ENCODE peak calls at places on chromosomes 4 and X, in ten cellular contexts. One of them, this sample, is unnamed.

GRCh38 chrX:68048774-68049173 is 384.5 kb downstream of the OPHN1 start:
- DNase-seq in WERI-Rb-1: no peak
- DNase-seq in endodermal cell: no peak
- DNase-seq in right lobe of liver: no peak
- DNase-seq in AG04450: no peak
- DNase-seq in ascending aorta: no peak
- DNase-seq in RWPE1: no peak
- DNase-seq in fibroblast of lung: no peak
- DNase-seq in A549: no peak
- DNase-seq in A673: no peak
- DNase-seq in this sample: no peak

GRCh38 chr4:37188100-37188499 is 56.4 kb upstream of the NWD2 start:
- DNase-seq in right lobe of liver: no peak
- DNase-seq in WERI-Rb-1: peak
- DNase-seq in ascending aorta: no peak
- DNase-seq in A673: peak
- DNase-seq in A549: no peak
- DNase-seq in RWPE1: no peak
- DNase-seq in endodermal cell: peak
- DNase-seq in AG04450: no peak
- DNase-seq in fibroblast of lung: no peak
- DNase-seq in this sample: no peak

GRCh38 chr4:87032884-87033533 is 98.2 kb downstream of the AFF1 start:
- DNase-seq in A673: peak
- DNase-seq in RWPE1: peak
- DNase-seq in WERI-Rb-1: no peak
- DNase-seq in ascending aorta: no peak
- DNase-seq in fibroblast of lung: peak
- DNase-seq in A549: no peak
- DNase-seq in AG04450: peak
- DNase-seq in right lobe of liver: no peak
- DNase-seq in endodermal cell: no peak
- DNase-seq in this sample: no peak

GRCh38 chr4:176708771-176709311 is 83.9 kb downstream of the VEGFC start:
- DNase-seq in RWPE1: no peak
- DNase-seq in fibroblast of lung: no peak
- DNase-seq in WERI-Rb-1: no peak
- DNase-seq in AG04450: no peak
- DNase-seq in ascending aorta: no peak
- DNase-seq in A549: no peak
- DNase-seq in A673: peak
- DNase-seq in right lobe of liver: no peak
- DNase-seq in endodermal cell: no peak
- DNase-seq in this sample: no peak

GRCh38 chr4:105619193-105619931 is 66.9 kb downstream of the ARHGEF38 start:
- DNase-seq in right lobe of liver: peak
- DNase-seq in ascending aorta: no peak
- DNase-seq in WERI-Rb-1: no peak
- DNase-seq in fibroblast of lung: peak
- DNase-seq in AG04450: no peak
- DNase-seq in A673: no peak
- DNase-seq in RWPE1: no peak
- DNase-seq in A549: no peak
- DNase-seq in endodermal cell: no peak
- DNase-seq in this sample: peak

GRCh38 chr4:21032246-21032645 is 332.0 kb downstream of the PACRGL start:
- DNase-seq in ascending aorta: no peak
- DNase-seq in endodermal cell: no peak
- DNase-seq in fibroblast of lung: no peak
- DNase-seq in right lobe of liver: no peak
- DNase-seq in RWPE1: no peak
- DNase-seq in A549: no peak
- DNase-seq in AG04450: no peak
- DNase-seq in WERI-Rb-1: no peak
- DNase-seq in A673: no peak
- DNase-seq in this sample: no peak

GRCh38 chrX:41452972-41453371 is 5.8 kb downstream of the NYX start:
- DNase-seq in A549: no peak
- DNase-seq in right lobe of liver: no peak
- DNase-seq in endodermal cell: no peak
- DNase-seq in WERI-Rb-1: no peak
- DNase-seq in A673: no peak
- DNase-seq in AG04450: no peak
- DNase-seq in ascending aorta: no peak
- DNase-seq in RWPE1: no peak
- DNase-seq in fibroblast of lung: no peak
- DNase-seq in this sample: no peak

GRCh38 chr4:66872696-66873095 is 672.6 kb downstream of the CENPC start:
- DNase-seq in A673: no peak
- DNase-seq in WERI-Rb-1: no peak
- DNase-seq in endodermal cell: no peak
- DNase-seq in fibroblast of lung: no peak
- DNase-seq in right lobe of liver: no peak
- DNase-seq in RWPE1: no peak
- DNase-seq in AG04450: no peak
- DNase-seq in A549: no peak
- DNase-seq in ascending aorta: no peak
- DNase-seq in this sample: no peak

GRCh38 chrX:107827852-107828251 is 2.2 kb downstream of the MID2 start:
- DNase-seq in fibroblast of lung: no peak
- DNase-seq in ascending aorta: no peak
- DNase-seq in WERI-Rb-1: no peak
- DNase-seq in endodermal cell: no peak
- DNase-seq in A673: no peak
- DNase-seq in AG04450: no peak
- DNase-seq in right lobe of liver: no peak
- DNase-seq in A549: no peak
- DNase-seq in RWPE1: no peak
- DNase-seq in this sample: no peak

GRCh38 chrX:107826286-107827136 is 845 bp downstream of the MID2 start:
- DNase-seq in WERI-Rb-1: peak
- DNase-seq in AG04450: no peak
- DNase-seq in ascending aorta: peak
- DNase-seq in endodermal cell: peak
- DNase-seq in A673: peak
- DNase-seq in right lobe of liver: peak
- DNase-seq in RWPE1: peak
- DNase-seq in A549: peak
- DNase-seq in fibroblast of lung: peak
- DNase-seq in this sample: peak

GRCh38 chrX:107825698-107826285 is at the start of gene MID2:
- DNase-seq in A549: peak
- DNase-seq in ascending aorta: peak
- DNase-seq in endodermal cell: peak
- DNase-seq in WERI-Rb-1: peak
- DNase-seq in RWPE1: peak
- DNase-seq in A673: no peak
- DNase-seq in right lobe of liver: peak
- DNase-seq in AG04450: no peak
- DNase-seq in fibroblast of lung: peak
- DNase-seq in this sample: peak

GRCh38 chrX:107829880-107830279 is 4.2 kb downstream of the MID2 start:
- DNase-seq in endodermal cell: no peak
- DNase-seq in right lobe of liver: no peak
- DNase-seq in AG04450: no peak
- DNase-seq in WERI-Rb-1: no peak
- DNase-seq in RWPE1: no peak
- DNase-seq in ascending aorta: no peak
- DNase-seq in fibroblast of lung: no peak
- DNase-seq in A549: no peak
- DNase-seq in A673: no peak
- DNase-seq in this sample: no peak

GRCh38 chrX:107827137-107827831 is 1.6 kb downstream of the MID2 start:
- DNase-seq in endodermal cell: no peak
- DNase-seq in ascending aorta: no peak
- DNase-seq in AG04450: no peak
- DNase-seq in WERI-Rb-1: no peak
- DNase-seq in fibroblast of lung: no peak
- DNase-seq in right lobe of liver: no peak
- DNase-seq in A549: no peak
- DNase-seq in A673: no peak
- DNase-seq in RWPE1: peak
- DNase-seq in this sample: no peak
- H3K27ac ChIP-seq in endodermal cell: no peak
- H3K27ac ChIP-seq in ascending aorta: peak
- H3K27ac ChIP-seq in AG04450: no peak
- H3K27ac ChIP-seq in WERI-Rb-1: no peak
- H3K27ac ChIP-seq in fibroblast of lung: peak
- H3K27ac ChIP-seq in right lobe of liver: peak
- H3K27ac ChIP-seq in A549: peak
- H3K27ac ChIP-seq in A673: no peak
- H3K27ac ChIP-seq in RWPE1: peak
- H3K27ac ChIP-seq in this sample: peak

GRCh38 chrX:9598344-9598743 is 133.5 kb downstream of the TBL1X start:
- DNase-seq in AG04450: no peak
- DNase-seq in fibroblast of lung: no peak
- DNase-seq in ascending aorta: no peak
- DNase-seq in WERI-Rb-1: no peak
- DNase-seq in right lobe of liver: no peak
- DNase-seq in endodermal cell: no peak
- DNase-seq in A673: no peak
- DNase-seq in RWPE1: no peak
- DNase-seq in A549: no peak
- DNase-seq in this sample: no peak

GRCh38 chrX:9596837-9597236 is 132.0 kb downstream of the TBL1X start:
- DNase-seq in right lobe of liver: no peak
- DNase-seq in RWPE1: no peak
- DNase-seq in WERI-Rb-1: no peak
- DNase-seq in endodermal cell: no peak
- DNase-seq in AG04450: no peak
- DNase-seq in A549: no peak
- DNase-seq in A673: no peak
- DNase-seq in ascending aorta: no peak
- DNase-seq in fibroblast of lung: no peak
- DNase-seq in this sample: no peak

GRCh38 chrX:9593756-9594155 is 128.9 kb downstream of the TBL1X start:
- DNase-seq in ascending aorta: peak
- DNase-seq in endodermal cell: no peak
- DNase-seq in A549: no peak
- DNase-seq in A673: no peak
- DNase-seq in fibroblast of lung: no peak
- DNase-seq in right lobe of liver: no peak
- DNase-seq in WERI-Rb-1: no peak
- DNase-seq in AG04450: no peak
- DNase-seq in RWPE1: no peak
- DNase-seq in this sample: no peak

GRCh38 chrX:9597361-9598035 is 132.6 kb downstream of the TBL1X start:
- DNase-seq in RWPE1: no peak
- DNase-seq in fibroblast of lung: no peak
- DNase-seq in endodermal cell: no peak
- DNase-seq in right lobe of liver: no peak
- DNase-seq in AG04450: no peak
- DNase-seq in WERI-Rb-1: no peak
- DNase-seq in ascending aorta: no peak
- DNase-seq in A549: no peak
- DNase-seq in A673: no peak
- DNase-seq in this sample: no peak

GRCh38 chrX:9595131-9595530 is 130.3 kb downstream of the TBL1X start:
- DNase-seq in A549: no peak
- DNase-seq in AG04450: peak
- DNase-seq in WERI-Rb-1: no peak
- DNase-seq in right lobe of liver: no peak
- DNase-seq in fibroblast of lung: peak
- DNase-seq in ascending aorta: peak
- DNase-seq in A673: no peak
- DNase-seq in RWPE1: no peak
- DNase-seq in endodermal cell: no peak
- DNase-seq in this sample: no peak
- TF ChIP-seq CTCF in A549: no peak
- TF ChIP-seq CTCF in AG04450: no peak
- TF ChIP-seq CTCF in WERI-Rb-1: no peak
- TF ChIP-seq CTCF in right lobe of liver: no peak
- TF ChIP-seq CTCF in fibroblast of lung: no peak
- TF ChIP-seq CTCF in ascending aorta: no peak
- TF ChIP-seq CTCF in A673: no peak
- TF ChIP-seq CTCF in RWPE1: no peak
- TF ChIP-seq CTCF in endodermal cell: no peak
- TF ChIP-seq CTCF in this sample: no peak

GRCh38 chr4:139817657-139818452 is 152.2 kb downstream of the MGST2 start:
- DNase-seq in A673: no peak
- DNase-seq in endodermal cell: no peak
- DNase-seq in right lobe of liver: no peak
- DNase-seq in WERI-Rb-1: no peak
- DNase-seq in ascending aorta: peak
- DNase-seq in fibroblast of lung: no peak
- DNase-seq in A549: no peak
- DNase-seq in AG04450: no peak
- DNase-seq in RWPE1: no peak
- DNase-seq in this sample: no peak

GRCh38 chr4:139816856-139817255 is 151.2 kb downstream of the MGST2 start:
- DNase-seq in AG04450: no peak
- DNase-seq in RWPE1: no peak
- DNase-seq in ascending aorta: no peak
- DNase-seq in right lobe of liver: no peak
- DNase-seq in endodermal cell: no peak
- DNase-seq in fibroblast of lung: no peak
- DNase-seq in WERI-Rb-1: no peak
- DNase-seq in A673: no peak
- DNase-seq in A549: no peak
- DNase-seq in this sample: no peak

GRCh38 chr4:139814285-139815015 is 148.8 kb downstream of the MGST2 start:
- DNase-seq in A673: no peak
- DNase-seq in A549: no peak
- DNase-seq in fibroblast of lung: peak
- DNase-seq in AG04450: no peak
- DNase-seq in WERI-Rb-1: no peak
- DNase-seq in endodermal cell: no peak
- DNase-seq in ascending aorta: no peak
- DNase-seq in right lobe of liver: peak
- DNase-seq in RWPE1: peak
- DNase-seq in this sample: peak

GRCh38 chr4:139819082-139819481 is 153.5 kb downstream of the MGST2 start:
- DNase-seq in A673: no peak
- DNase-seq in endodermal cell: no peak
- DNase-seq in AG04450: no peak
- DNase-seq in ascending aorta: no peak
- DNase-seq in RWPE1: no peak
- DNase-seq in A549: no peak
- DNase-seq in WERI-Rb-1: no peak
- DNase-seq in right lobe of liver: no peak
- DNase-seq in fibroblast of lung: no peak
- DNase-seq in this sample: no peak

DNA sequence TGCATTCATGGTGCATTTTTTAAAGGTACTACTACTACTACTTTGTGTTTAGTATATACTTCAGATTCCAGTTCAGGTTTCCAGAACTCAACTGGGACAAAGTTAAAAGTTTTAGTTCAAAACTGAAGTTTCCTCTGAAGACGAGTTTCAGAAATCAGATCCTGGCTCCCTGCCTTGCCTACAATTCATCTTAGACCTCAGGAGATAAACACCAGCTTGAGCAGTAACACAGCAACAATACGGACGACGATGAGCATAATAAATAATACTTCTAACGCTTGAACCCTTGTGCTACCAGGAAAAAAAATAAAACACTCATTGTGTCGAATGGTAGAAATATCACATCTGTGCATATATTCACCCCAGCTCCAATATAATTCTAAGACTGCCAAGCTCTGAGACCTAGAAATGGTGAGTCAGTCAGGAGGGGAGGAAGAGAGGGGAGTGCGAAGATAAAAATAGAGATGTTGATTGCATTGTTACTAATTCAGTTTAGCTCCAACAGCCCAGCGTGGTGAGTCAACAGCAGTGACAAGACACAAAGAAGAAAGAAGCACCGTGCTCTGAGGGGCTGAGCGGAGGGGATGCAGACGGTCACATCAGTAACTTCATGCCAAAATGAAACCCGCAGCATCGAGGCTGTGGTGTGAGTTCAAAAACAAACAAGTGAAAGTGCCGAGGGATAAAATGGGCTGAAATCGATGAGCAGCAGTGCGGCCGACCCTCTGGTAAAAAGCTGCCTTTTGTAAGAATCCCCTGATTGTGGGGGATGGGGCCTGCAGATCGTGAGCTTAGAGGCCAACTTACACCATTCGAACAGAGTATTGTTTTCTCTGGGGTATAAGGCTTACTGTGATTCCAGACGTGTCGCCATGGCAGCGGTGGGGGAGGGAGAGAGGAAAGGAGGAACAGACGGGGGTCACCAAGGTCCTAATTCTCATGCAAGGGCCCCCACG is 150.3 kb downstream of the MGST2 start:
- DNase-seq in fibroblast of lung: peak
- DNase-seq in ascending aorta: peak
- DNase-seq in AG04450: peak
- DNase-seq in A549: no peak
- DNase-seq in A673: peak
- DNase-seq in RWPE1: peak
- DNase-seq in WERI-Rb-1: no peak
- DNase-seq in right lobe of liver: no peak
- DNase-seq in endodermal cell: peak
- DNase-seq in this sample: no peak
- H3K27ac ChIP-seq in fibroblast of lung: peak
- H3K27ac ChIP-seq in ascending aorta: peak
- H3K27ac ChIP-seq in AG04450: peak
- H3K27ac ChIP-seq in A549: no peak
- H3K27ac ChIP-seq in A673: no peak
- H3K27ac ChIP-seq in RWPE1: no peak
- H3K27ac ChIP-seq in WERI-Rb-1: no peak
- H3K27ac ChIP-seq in right lobe of liver: no peak
- H3K27ac ChIP-seq in endodermal cell: peak
- H3K27ac ChIP-seq in this sample: peak

GRCh38 chrX:125198546-125198945 is 121.1 kb upstream of the TEX13C start:
- DNase-seq in right lobe of liver: no peak
- DNase-seq in A673: peak
- DNase-seq in A549: no peak
- DNase-seq in AG04450: no peak
- DNase-seq in ascending aorta: no peak
- DNase-seq in fibroblast of lung: no peak
- DNase-seq in RWPE1: no peak
- DNase-seq in endodermal cell: no peak
- DNase-seq in WERI-Rb-1: no peak
- DNase-seq in this sample: no peak

DNA sequence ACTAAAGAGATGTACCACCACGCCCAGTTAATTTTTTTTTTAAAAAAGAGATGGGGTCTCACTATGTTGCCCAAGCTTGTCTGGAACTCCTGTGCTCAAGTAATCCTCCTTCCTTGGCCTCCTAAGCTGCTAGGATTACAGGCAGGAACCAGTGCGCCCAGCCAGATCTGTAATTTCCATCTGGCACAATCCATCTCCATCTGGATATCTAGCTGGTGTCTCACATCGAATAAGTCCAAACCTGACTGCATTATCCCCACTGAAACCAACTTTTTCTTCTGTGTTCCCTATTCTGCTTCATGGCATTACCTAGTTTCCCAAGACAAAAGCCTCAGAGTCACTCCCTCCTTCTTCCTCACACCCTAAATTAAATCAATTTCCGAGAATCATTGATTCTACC is 125.8 kb upstream of the TEX13C start:
- DNase-seq in AG04450: no peak
- DNase-seq in A673: no peak
- DNase-seq in fibroblast of lung: no peak
- DNase-seq in ascending aorta: no peak
- DNase-seq in endodermal cell: no peak
- DNase-seq in WERI-Rb-1: no peak
- DNase-seq in A549: no peak
- DNase-seq in RWPE1: no peak
- DNase-seq in right lobe of liver: no peak
- DNase-seq in this sample: no peak
- TF ChIP-seq CTCF in AG04450: no peak
- TF ChIP-seq CTCF in A673: no peak
- TF ChIP-seq CTCF in fibroblast of lung: no peak
- TF ChIP-seq CTCF in ascending aorta: no peak
- TF ChIP-seq CTCF in endodermal cell: no peak
- TF ChIP-seq CTCF in WERI-Rb-1: no peak
- TF ChIP-seq CTCF in A549: no peak
- TF ChIP-seq CTCF in RWPE1: no peak
- TF ChIP-seq CTCF in right lobe of liver: no peak
- TF ChIP-seq CTCF in this sample: no peak